ENCODE peak calls at places on chromosomes 1 and 21, in five cellular contexts. Q is cardiac fibroblast; M is lower leg skin; T is foreskin fibroblast; N is CD8-positive, alpha-beta T cell. Y is an unnamed sample.

GRCh38 chr1:154556422-154556821 is 2.0 kb downstream of the UBE2Q1 start:
- DNase-seq in Q (peak), N (no peak), M (no peak), T (no peak), Y (peak)

GRCh38 chr1:23947366-23947765 is 12.3 kb upstream of the PNRC2 start:
- DNase-seq in M (no peak), N (no peak), T (no peak), Q (no peak), Y (no peak)

GRCh38 chr1:36306210-36306901 is at the start of gene SH3D21:
- DNase-seq in T (no peak), Q (peak), M (peak), N (peak), Y (peak)

GRCh38 chr1:99645699-99646531 is at the start of gene PALMD:
- DNase-seq in N (no peak), Q (peak), M (peak), T (no peak), Y (peak)

GRCh38 chr1:12031039-12031980 is 12.0 kb downstream of the MIIP start:
- DNase-seq in M (no peak), Q (peak), N (no peak), T (peak), Y (peak)

GRCh38 chr1:45443580-45444446 is 47.1 kb downstream of the TESK2 start:
- DNase-seq in Q (no peak), N (no peak), M (no peak), T (no peak), Y (no peak)

GRCh38 chr1:51714374-51715019 is 97.6 kb downstream of the OSBPL9 start:
- DNase-seq in T (no peak), Q (no peak), N (no peak), M (no peak), Y (no peak)

GRCh38 chr1:12600335-12600734 is 17.7 kb downstream of the DHRS3 start:
- DNase-seq in Q (no peak), N (no peak), T (no peak), M (peak), Y (no peak)

GRCh38 chr1:219931033-219931432 is 2.7 kb upstream of the SLC30A10 start:
- DNase-seq in M (no peak), N (no peak), Q (no peak), T (no peak), Y (no peak)

GRCh38 chr1:235326719-235327558 is 1.0 kb downstream of the ARID4B start:
- DNase-seq in T (no peak), Q (peak), M (peak), N (peak), Y (no peak)

GRCh38 chr21:36127250-36127904 is 7.5 kb upstream of the CBR3 start:
- DNase-seq in T (no peak), Q (no peak), N (no peak), M (peak), Y (no peak)

GRCh38 chr1:231761747-231762541 is 135.4 kb downstream of the DISC1 start:
- DNase-seq in T (no peak), Q (no peak), N (no peak), M (no peak), Y (no peak)

GRCh38 chr1:215523906-215524305 is 43.2 kb upstream of the KCTD3 start:
- DNase-seq in T (peak), Q (peak), N (no peak), M (no peak), Y (peak)

GRCh38 chr1:147611021-147611426 is 59.3 kb downstream of the ACP6 start:
- DNase-seq in Q (no peak), N (no peak), M (no peak), T (no peak), Y (no peak)

GRCh38 chr1:13478687-13479086 is 35.1 kb downstream of the LRRC38 start:
- DNase-seq in Q (peak), N (no peak), T (no peak), M (no peak), Y (no peak)

GRCh38 chr21:32190491-32191144 is 88.2 kb downstream of the MIS18A start:
- DNase-seq in Q (no peak), T (no peak), M (no peak), N (no peak), Y (no peak)

GRCh38 chr1:30823969-30824735 is 66.6 kb upstream of the LAPTM5 start:
- DNase-seq in Q (peak), T (peak), M (peak), N (peak), Y (peak)

GRCh38 chr1:162689745-162690671 is 57.7 kb downstream of the DDR2 start:
- DNase-seq in N (no peak), M (no peak), T (peak), Q (peak), Y (peak)

GRCh38 chr1:203479646-203480045 is 4.0 kb downstream of the PRELP start:
- DNase-seq in N (no peak), Q (no peak), T (no peak), M (no peak), Y (no peak)

GRCh38 chr1:203478986-203479385 is 3.4 kb downstream of the PRELP start:
- DNase-seq in M (no peak), Q (no peak), T (no peak), N (no peak), Y (no peak)

GRCh38 chr1:203481186-203481585 is 5.6 kb downstream of the PRELP start:
- DNase-seq in N (no peak), Q (no peak), T (no peak), M (no peak), Y (peak)

GRCh38 chr1:203480084-203480483 is 4.5 kb downstream of the PRELP start:
- DNase-seq in M (no peak), N (no peak), Q (peak), T (peak), Y (peak)

GRCh38 chr1:203480525-203481084 is 5.0 kb downstream of the PRELP start:
- DNase-seq in Q (peak), N (peak), T (peak), M (peak), Y (peak)
- H3K4me3 ChIP-seq in Q (no peak), N (no peak), T (peak), M (no peak), Y (peak)

GRCh38 chr1:1223321-1223720 is 8.5 kb downstream of the SDF4 start:
- DNase-seq in N (no peak), Q (no peak), T (no peak), M (no peak), Y (no peak)
- H3K4me3 ChIP-seq in N (no peak), Q (no peak), T (no peak), M (no peak), Y (no peak)

GRCh38 chr1:174206148-174206826 is 47.0 kb downstream of the RABGAP1L start:
- DNase-seq in T (no peak), M (no peak), Q (peak), N (no peak), Y (no peak)
- H3K4me3 ChIP-seq in T (no peak), M (no peak), Q (no peak), N (no peak), Y (no peak)

GRCh38 chr1:205423814-205424399 is 2.1 kb upstream of the LEMD1 start:
- DNase-seq in N (no peak), T (no peak), M (no peak), Q (no peak), Y (no peak)
- H3K4me3 ChIP-seq in N (no peak), T (no peak), M (no peak), Q (no peak), Y (no peak)

GRCh38 chr1:5690878-5691277 is 301.3 kb downstream of the NPHP4 start:
- DNase-seq in T (no peak), Q (no peak), N (no peak), M (no peak), Y (no peak)
- H3K4me3 ChIP-seq in T (no peak), Q (no peak), N (no peak), M (no peak), Y (no peak)

DNA sequence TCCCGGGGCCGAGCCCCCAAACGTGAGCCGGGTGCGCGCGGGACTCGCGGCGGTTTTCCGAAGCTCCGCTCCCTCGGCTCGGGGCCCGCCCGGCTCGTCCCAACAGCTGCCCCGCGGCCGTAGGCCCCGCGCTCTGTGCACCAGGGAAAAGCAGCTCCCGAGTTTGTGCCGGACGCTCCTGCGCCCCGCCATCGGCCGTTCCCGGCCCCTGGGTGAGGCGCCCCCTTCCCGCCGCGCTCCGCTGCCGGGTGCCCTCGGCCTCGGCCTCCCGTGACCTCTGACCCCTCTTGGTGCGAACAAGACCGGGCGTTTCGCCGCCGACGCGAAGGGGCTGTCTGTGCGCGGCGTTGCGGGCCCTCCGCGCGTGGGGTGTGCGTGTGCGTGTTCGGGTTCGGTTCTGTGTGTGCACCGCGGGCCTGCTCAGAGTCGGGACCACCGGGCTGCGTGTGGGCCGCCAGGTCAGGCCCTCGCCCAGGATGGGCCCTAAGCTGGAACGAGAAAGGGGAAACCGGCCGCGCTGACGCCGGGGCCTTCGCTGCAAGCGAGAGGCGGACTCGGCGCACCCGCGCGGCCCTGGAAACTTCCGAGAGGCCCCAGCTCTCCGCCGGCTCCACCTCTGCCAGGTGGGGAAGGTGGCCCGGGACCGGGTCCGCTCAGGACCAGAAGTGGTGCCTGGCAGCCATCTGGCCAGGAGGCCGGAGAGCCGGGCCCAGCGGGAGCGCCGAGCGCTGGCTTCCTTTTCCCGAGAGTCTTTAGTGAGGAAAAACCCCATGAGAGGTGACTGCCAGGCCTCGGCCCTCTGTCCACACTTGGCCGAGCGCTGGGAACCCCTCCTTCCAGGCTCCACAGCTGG is 1.9 kb downstream of the PRDM16 start:
- DNase-seq in Q (peak), T (no peak), M (no peak), N (no peak), Y (no peak)
- H3K4me3 ChIP-seq in Q (peak), T (no peak), M (no peak), N (no peak), Y (peak)

GRCh38 chr1:41380979-41381690 is 19.9 kb downstream of the FOXO6 start:
- DNase-seq in T (no peak), M (peak), N (peak), Q (no peak), Y (no peak)
- H3K4me3 ChIP-seq in T (peak), M (no peak), N (peak), Q (peak), Y (peak)

DNA sequence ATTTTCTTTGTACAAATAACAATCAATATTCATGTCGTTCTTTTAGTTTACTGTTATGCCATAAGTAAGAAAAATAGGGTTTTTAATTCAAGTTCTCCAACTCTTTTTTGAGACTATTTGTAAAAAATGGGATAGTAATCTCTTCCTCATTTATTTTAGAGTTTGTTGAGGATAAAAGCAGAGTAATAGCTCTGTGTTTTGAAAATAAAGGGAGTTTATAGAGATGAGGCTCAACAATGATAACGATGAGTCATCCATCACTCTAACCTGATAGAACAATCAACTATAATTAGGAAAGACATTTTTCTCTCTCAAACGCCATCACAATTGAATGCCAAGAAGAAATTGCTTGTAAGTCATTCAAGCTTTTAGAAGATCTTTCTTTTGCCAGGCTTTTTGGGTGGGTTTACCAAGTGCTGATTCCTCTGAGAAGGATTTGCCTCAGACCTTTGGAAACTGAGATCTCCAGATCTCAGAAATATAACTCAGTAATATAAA is 553 bp downstream of the CD84 start:
- DNase-seq in N (no peak), T (no peak), Q (no peak), M (no peak), Y (no peak)
- H3K4me3 ChIP-seq in N (peak), T (no peak), Q (no peak), M (no peak), Y (no peak)

Y was measured in AG10803.